ENCODE peak calls at places on chromosome 11, in four cellular contexts. C, E, Z and D are unnamed samples.

GRCh38 chr11:89491141-89491690 is at the start of gene NOX4:
- DNase-seq in C (no peak), E (peak; percentile 76), Z (no peak), D (no peak)

GRCh38 chr11:102760355-102761035 is 19.9 kb downstream of the MMP10 start:
- DNase-seq in C (peak; percentile 59), E (no peak), Z (peak; percentile 97), D (peak; percentile 97)

GRCh38 chr11:2699185-2699530 is 636 bp downstream of the KCNQ1OT1 start:
- DNase-seq in C (no peak), E (peak; percentile 28), Z (peak; percentile 15), D (peak; percentile 11)

GRCh38 chr11:100640646-100641045 is 46.4 kb upstream of the ARHGAP42 start:
- DNase-seq in C (no peak), E (no peak), Z (no peak), D (no peak)

GRCh38 chr11:3161720-3162409 is 3.2 kb downstream of the OSBPL5 start:
- DNase-seq in C (no peak), E (no peak), Z (no peak), D (no peak)

GRCh38 chr11:10742460-10743208 is 8.4 kb upstream of the CTR9 start:
- DNase-seq in C (peak; percentile 62), E (no peak), Z (peak; percentile 66), D (peak; percentile 85)

GRCh38 chr11:61700221-61700620 is 20.0 kb downstream of the DAGLA start:
- DNase-seq in C (peak; percentile 99), E (peak; percentile 72), Z (peak; percentile 86), D (peak; percentile 97)

GRCh38 chr11:122656631-122657101 is 1.1 kb downstream of the UBASH3B start:
- DNase-seq in C (peak; percentile 54), E (peak; percentile 58), Z (peak; percentile 54), D (peak; percentile 52)

GRCh38 chr11:10302744-10303557 is 1.9 kb upstream of the ADM start:
- DNase-seq in C (peak; percentile 51), E (peak; percentile 59), Z (peak; percentile 67), D (peak; percentile 67)

GRCh38 chr11:43497144-43497543 is 138.4 kb downstream of the TTC17 start:
- DNase-seq in C (no peak), E (no peak), Z (no peak), D (no peak)

GRCh38 chr11:59616396-59616982 is 915 bp upstream of the OSBP start:
- DNase-seq in C (no peak), E (no peak), Z (no peak), D (no peak)

GRCh38 chr11:10946072-10946471 is 88.2 kb upstream of the ZBED5 start:
- DNase-seq in C (no peak), E (no peak), Z (no peak), D (no peak)

GRCh38 chr11:123193742-123194141 is 1.3 kb downstream of the CLMP start:
- DNase-seq in C (no peak), E (no peak), Z (no peak), D (no peak)

GRCh38 chr11:115643491-115643995 is 139.3 kb upstream of the CADM1 start:
- DNase-seq in C (no peak), E (no peak), Z (no peak), D (no peak)

GRCh38 chr11:13970986-13971385 is 8.5 kb downstream of the SPON1 start:
- DNase-seq in C (peak; percentile 72), E (peak; percentile 55), Z (peak; percentile 23), D (peak; percentile 68)

GRCh38 chr11:75656044-75656726 is 12.7 kb downstream of the MAP6 start:
- DNase-seq in C (no peak), E (no peak), Z (no peak), D (no peak)

GRCh38 chr11:17075506-17075905 is 2.0 kb downstream of the RPS13 start:
- DNase-seq in C (no peak), E (no peak), Z (no peak), D (no peak)

GRCh38 chr11:17076517-17077239 is 789 bp downstream of the RPS13 start:
- DNase-seq in C (no peak), E (no peak), Z (no peak), D (no peak)

GRCh38 chr11:17073370-17074027 is 4.0 kb downstream of the RPS13 start:
- DNase-seq in C (no peak), E (no peak), Z (no peak), D (no peak)

GRCh38 chr11:17077520-17078401 is at the start of gene RPS13:
- DNase-seq in C (peak; percentile 97), E (peak; percentile 99), Z (peak; percentile 99), D (peak; percentile 99)

GRCh38 chr11:17077240-17077519 is 287 bp downstream of the RPS13 start:
- DNase-seq in C (no peak), E (no peak), Z (no peak), D (no peak)
- H2AFZ ChIP-seq in C (peak overlapping the region; percentile 74), E (no peak overlapping the region), Z (peak overlapping the region; percentile 72), D (no peak overlapping the region)

DNA sequence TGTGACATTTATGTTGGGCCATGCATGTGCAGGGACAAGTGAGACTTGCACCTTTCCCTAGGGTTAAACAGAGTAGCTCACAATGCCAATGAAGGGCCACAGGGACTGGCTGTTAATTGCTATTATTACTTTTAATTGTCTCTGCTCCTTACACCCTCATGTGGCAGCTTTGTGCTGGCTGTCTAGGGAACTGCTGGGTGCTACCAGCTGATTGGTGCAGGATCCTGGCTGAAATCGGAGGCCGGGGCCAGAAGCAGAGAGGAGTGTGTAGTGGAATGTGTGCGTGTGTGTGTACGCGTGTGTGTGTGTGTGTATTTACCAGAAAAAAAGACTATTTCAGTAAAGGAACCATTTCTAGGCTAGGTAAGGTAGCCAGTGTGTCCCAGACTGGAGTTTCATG is 302.5 kb downstream of the CTTN start:
- DNase-seq in C (no peak), E (no peak), Z (no peak), D (no peak)
- H2AFZ ChIP-seq in C (no peak overlapping the region), E (no peak overlapping the region), Z (no peak overlapping the region), D (no peak overlapping the region)

GRCh38 chr11:66974724-66975402 is at the start of gene C11orf86:
- DNase-seq in C (peak; percentile 65), E (peak; percentile 67), Z (no peak), D (no peak)
- H2AFZ ChIP-seq in C (no peak within 1 kb of the TSS), E (no peak within 1 kb of the TSS), Z (no peak within 1 kb of the TSS), D (no peak within 1 kb of the TSS)

DNA sequence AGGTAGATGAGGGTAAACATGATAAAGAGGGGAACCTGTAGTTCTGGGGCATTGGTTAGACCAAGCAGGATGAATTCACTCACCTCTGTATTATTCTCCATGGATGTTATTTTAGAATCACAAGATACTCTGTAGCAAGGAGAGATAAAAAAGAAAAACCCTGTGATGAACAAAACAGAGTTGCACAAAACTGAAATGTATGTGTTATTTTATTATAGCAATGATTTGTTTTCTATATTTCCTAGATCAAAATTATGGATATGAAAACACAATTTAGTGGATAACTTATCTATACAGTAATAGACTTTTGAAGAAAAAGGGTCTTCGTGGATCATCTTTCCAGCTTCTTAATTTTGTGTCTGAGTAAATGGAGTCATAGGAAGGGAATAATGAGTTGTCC is at the start of gene OR5B17:
- DNase-seq in C (no peak), E (no peak), Z (no peak), D (no peak)
- H2AFZ ChIP-seq in C (no peak within 1 kb of the TSS), E (no peak within 1 kb of the TSS), Z (no peak within 1 kb of the TSS), D (no peak within 1 kb of the TSS)

GRCh38 chr11:129862123-129862522 is 33.3 kb downstream of the NFRKB start:
- DNase-seq in C (no peak), E (no peak), Z (no peak), D (no peak)
- H2AFZ ChIP-seq in C (no peak overlapping the region), E (no peak overlapping the region), Z (peak overlapping the region; percentile 54), D (no peak overlapping the region)

GRCh38 chr11:117546431-117547160 is 218.9 kb downstream of the CEP164 start:
- DNase-seq in C (no peak), E (no peak), Z (no peak), D (no peak)
- H2AFZ ChIP-seq in C (no peak overlapping the region), E (no peak overlapping the region), Z (no peak overlapping the region), D (no peak overlapping the region)

GRCh38 chr11:131690776-131691557 is 320.6 kb downstream of the NTM start:
- DNase-seq in C (no peak), E (no peak), Z (no peak), D (no peak)

GRCh38 chr11:131693756-131694155 is 323.3 kb downstream of the NTM start:
- DNase-seq in C (no peak), E (no peak), Z (no peak), D (peak; percentile 4)

GRCh38 chr11:131692961-131693360 is 322.5 kb downstream of the NTM start:
- DNase-seq in C (no peak), E (no peak), Z (no peak), D (no peak)

GRCh38 chr11:131691558-131692041 is 321.2 kb downstream of the NTM start:
- DNase-seq in C (no peak), E (peak; percentile 68), Z (peak; percentile 58), D (peak; percentile 12)

DNA sequence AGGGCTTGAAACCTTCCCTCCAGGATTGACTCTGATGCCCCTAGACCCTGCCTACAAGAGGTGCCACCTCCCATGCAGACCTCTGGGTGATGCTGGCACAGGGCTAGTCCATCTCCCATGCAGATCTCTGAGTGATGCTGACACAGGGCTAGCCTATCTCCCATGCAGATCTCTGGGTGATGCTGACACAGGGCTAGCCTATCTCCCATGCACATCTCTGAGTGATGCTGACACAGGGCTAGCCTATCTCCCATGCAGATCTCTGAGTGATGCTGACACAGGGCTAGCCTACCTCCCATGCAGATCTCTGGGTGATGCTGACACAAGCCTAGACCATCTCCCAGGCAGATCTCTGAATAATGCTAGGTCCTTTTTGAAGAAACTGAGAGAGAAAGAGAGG is 321.7 kb downstream of the NTM start:
- DNase-seq in C (no peak), E (no peak), Z (no peak), D (no peak)
- H2AFZ ChIP-seq in C (no peak overlapping the region), E (no peak overlapping the region), Z (no peak overlapping the region), D (no peak overlapping the region)

GRCh38 chr11:126416542-126417090 is 61.1 kb downstream of the ST3GAL4 start:
- DNase-seq in C (no peak), E (peak; percentile 89), Z (no peak), D (no peak)
- H2AFZ ChIP-seq in C (no peak overlapping the region), E (no peak overlapping the region), Z (peak overlapping the region; percentile 10), D (no peak overlapping the region)